ENCODE peak calls at places on chromosomes 2 and 18, in seven cellular contexts. V is nephron progenitor cell; I is NCI-H1930; U is cardiac fibroblast; S is GM23338; E is left kidney; W is stimulated activated CD8-positive, alpha-beta memory T cell treated with anti-CD3 and anti-CD28 coated beads, Interleukin-7, amount 100 ng/mL, for 1 hour. G is an unnamed sample.

GRCh38 chr2:207078186-207078798 is 87.5 kb downstream of the KLF7 start:
- DNase-seq in I (no peak), V (no peak), S (no peak), U (no peak), W (no peak), E (no peak), G (no peak)

GRCh38 chr2:9800975-9801723 is 42.1 kb upstream of the TAF1B start:
- DNase-seq in V (no peak), I (no peak), U (peak), S (no peak), E (no peak), W (no peak), G (peak)

GRCh38 chr2:232886176-232886575 is 16.1 kb downstream of the SNORC start:
- DNase-seq in V (no peak), E (no peak), U (no peak), I (no peak), W (no peak), S (no peak), G (no peak)

GRCh38 chr2:174074831-174075230 is 109.7 kb upstream of the SP3 start:
- DNase-seq in V (no peak), W (no peak), I (peak), S (no peak), E (no peak), U (no peak), G (no peak)

GRCh38 chr2:211055438-211055837 is 499.0 kb downstream of the CPS1 start:
- DNase-seq in E (no peak), S (peak), U (peak), W (no peak), I (no peak), V (peak), G (peak)

GRCh38 chr2:31965094-31965493 is 45.7 kb downstream of the MEMO1 start:
- DNase-seq in I (no peak), E (no peak), V (no peak), U (no peak), S (no peak), W (no peak), G (no peak)

GRCh38 chr2:131016826-131017596 is 76.2 kb downstream of the FAM168B start:
- DNase-seq in W (no peak), S (no peak), I (no peak), V (no peak), E (no peak), U (peak), G (no peak)

GRCh38 chr18:41052625-41053024 is 902.4 kb upstream of the PIK3C3 start:
- DNase-seq in E (no peak), U (no peak), S (no peak), W (no peak), I (no peak), V (no peak), G (no peak)

GRCh38 chr2:201450910-201451329 is 338 bp downstream of the TRAK2 start:
- DNase-seq in W (peak), E (no peak), I (no peak), S (peak), V (no peak), U (peak), G (no peak)

GRCh38 chr2:8058652-8059051 is 623.2 kb upstream of the ID2 start:
- DNase-seq in U (no peak), V (no peak), E (peak), I (no peak), S (no peak), W (no peak), G (no peak)

GRCh38 chr2:235898766-235899165 is 269.4 kb downstream of the GBX2 start:
- DNase-seq in U (no peak), I (no peak), S (no peak), V (no peak), E (no peak), W (no peak), G (no peak)

GRCh38 chr2:66443183-66443976 is 8.5 kb downstream of the MEIS1 start:
- DNase-seq in W (no peak), S (peak), U (no peak), I (no peak), V (peak), E (peak), G (no peak)

GRCh38 chr2:20103514-20103913 is 52.1 kb upstream of the LAPTM4A start:
- DNase-seq in S (peak), W (no peak), E (no peak), V (no peak), I (no peak), U (peak), G (peak)

GRCh38 chr2:178279142-178279541 is 84.8 kb downstream of the OSBPL6 start:
- DNase-seq in S (peak), V (no peak), E (no peak), U (peak), I (no peak), W (no peak), G (peak)

GRCh38 chr2:201261471-201261870 is 1.1 kb downstream of the CASP8 start:
- DNase-seq in E (no peak), V (no peak), U (no peak), W (peak), I (no peak), S (peak), G (no peak)

GRCh38 chr2:147782521-147782920 is 62.3 kb upstream of the ACVR2A start:
- DNase-seq in I (no peak), S (peak), U (peak), V (no peak), W (no peak), E (no peak), G (peak)

GRCh38 chr2:167783266-167784070 is 463.9 kb downstream of the STK39 start:
- DNase-seq in E (peak), I (no peak), V (peak), S (peak), W (no peak), U (no peak), G (peak)

GRCh38 chr2:64143154-64144056 is 815 bp downstream of the PELI1 start:
- DNase-seq in V (peak), E (peak), W (no peak), U (peak), I (no peak), S (peak), G (peak)